ENCODE peak calls at places on chromosomes 3 and 15, in seven cellular contexts. D, A, L, J, Q, B and C are unnamed samples.

GRCh38 chr3:123444023-123444422 is 4.9 kb downstream of the ADCY5 start:
- DNase-seq in D (peak), L (no peak), B (no peak), A (peak), J (no peak), Q (no peak), C (no peak)

GRCh38 chr3:171365489-171365888 is 94.7 kb downstream of the TNIK start:
- DNase-seq in B (no peak), D (no peak), Q (no peak), J (no peak), A (no peak), L (no peak), C (no peak)

GRCh38 chr15:67832031-67832551 is 6.8 kb downstream of the SKOR1 start:
- DNase-seq in B (no peak), L (no peak), J (no peak), D (no peak), A (peak), Q (peak), C (no peak)

GRCh38 chr3:98602078-98602678 is 8.8 kb upstream of the CPOX start:
- DNase-seq in J (peak), B (peak), A (peak), L (peak), D (no peak), Q (peak), C (no peak)

GRCh38 chr15:58704155-58704825 is 45.2 kb downstream of the ADAM10 start:
- DNase-seq in A (peak), L (peak), Q (no peak), J (no peak), D (no peak), B (no peak), C (no peak)

GRCh38 chr15:80531388-80532184 is 127.4 kb downstream of the ARNT2 start:
- DNase-seq in Q (no peak), B (no peak), D (no peak), L (peak), A (no peak), J (no peak), C (no peak)

GRCh38 chr3:52145736-52146110 is 8.5 kb downstream of the POC1A start:
- DNase-seq in J (no peak), L (no peak), D (no peak), B (no peak), A (no peak), Q (no peak), C (no peak)

GRCh38 chr3:35200056-35200455 is 439.3 kb upstream of the ARPP21 start:
- DNase-seq in J (no peak), Q (no peak), A (no peak), B (peak), D (no peak), L (peak), C (no peak)

GRCh38 chr15:38225381-38225780 is 27.3 kb upstream of the SPRED1 start:
- DNase-seq in A (no peak), B (no peak), L (peak), D (no peak), J (no peak), Q (no peak), C (no peak)

GRCh38 chr15:78909791-78910228 is 35.0 kb downstream of the CTSH start:
- DNase-seq in A (peak), J (peak), L (peak), Q (peak), B (peak), D (no peak), C (no peak)

GRCh38 chr15:51739056-51739455 is 1.6 kb upstream of the LYSMD2 start:
- DNase-seq in D (no peak), J (no peak), L (no peak), A (no peak), B (no peak), Q (no peak), C (no peak)

GRCh38 chr15:99536422-99537033 is 29.3 kb upstream of the MEF2A start:
- DNase-seq in B (no peak), J (no peak), Q (peak), L (peak), A (peak), D (peak), C (no peak)

GRCh38 chr15:35667908-35668307 is 121.9 kb upstream of the DPH6 start:
- DNase-seq in Q (no peak), J (no peak), A (no peak), B (no peak), L (no peak), D (no peak), C (no peak)

GRCh38 chr3:4746241-4746958 is 232.8 kb upstream of the BHLHE40 start:
- DNase-seq in A (peak), D (no peak), B (no peak), Q (peak), J (no peak), L (peak), C (no peak)

GRCh38 chr3:5974637-5975322 is 787.3 kb downstream of the EDEM1 start:
- DNase-seq in B (peak), J (no peak), L (no peak), Q (no peak), A (no peak), D (no peak), C (no peak)

GRCh38 chr3:38149701-38150100 is 11.2 kb downstream of the MYD88 start:
- DNase-seq in B (peak), J (no peak), L (no peak), D (no peak), Q (no peak), A (no peak), C (no peak)

GRCh38 chr3:195903950-195904290 is 4.4 kb downstream of the TNK2 start:
- DNase-seq in B (no peak), Q (no peak), L (no peak), D (no peak), A (no peak), J (no peak), C (peak)

GRCh38 chr3:128280466-128281455 is 127.5 kb downstream of the EEFSEC start:
- DNase-seq in A (no peak), D (no peak), L (no peak), J (no peak), Q (no peak), B (no peak), C (no peak)

GRCh38 chr15:52734329-52734728 is 55.1 kb upstream of the ATOSA start:
- DNase-seq in L (no peak), Q (no peak), B (no peak), A (no peak), J (no peak), D (no peak), C (no peak)

GRCh38 chr3:50587806-50588758 is 18.8 kb downstream of the HEMK1 start:
- DNase-seq in A (no peak), D (no peak), B (no peak), L (no peak), Q (no peak), J (peak), C (no peak)

GRCh38 chr15:74817370-74817737 is 4.7 kb downstream of the LMAN1L start:
- DNase-seq in A (peak), J (no peak), L (peak), B (peak), D (no peak), Q (no peak), C (no peak)

GRCh38 chr15:74307827-74308642 is 59.4 kb downstream of the CYP11A1 start:
- DNase-seq in B (peak), D (peak), A (peak), L (peak), Q (peak), J (no peak), C (no peak)

GRCh38 chr15:96234109-96234892 is 96.2 kb upstream of the NR2F2 start:
- DNase-seq in L (peak), B (no peak), Q (peak), J (peak), A (peak), D (no peak), C (no peak)

GRCh38 chr15:55289011-55289572 is 521 bp downstream of the RAB27A start:
- DNase-seq in B (no peak), D (no peak), A (no peak), Q (peak), J (no peak), L (peak), C (peak)

GRCh38 chr3:140724856-140725812 is 47.3 kb downstream of the TRIM42 start:
- DNase-seq in J (no peak), D (no peak), L (no peak), B (no peak), A (no peak), Q (no peak), C (no peak)

GRCh38 chr3:170076715-170077238 is 39.0 kb downstream of the GPR160 start:
- DNase-seq in A (peak), D (no peak), B (peak), Q (peak), L (peak), J (no peak), C (no peak)

GRCh38 chr15:43441316-43441715 is 51.6 kb downstream of the TP53BP1 start:
- DNase-seq in B (no peak), D (no peak), L (peak), A (peak), J (no peak), Q (peak), C (no peak)

GRCh38 chr3:129936757-129937156 is 37.8 kb upstream of the TRH start:
- DNase-seq in Q (peak), D (no peak), L (peak), A (peak), J (no peak), B (peak), C (no peak)

GRCh38 chr15:49155834-49156627 is 632 bp upstream of the COPS2 start:
- DNase-seq in A (peak), J (no peak), B (peak), L (peak), Q (peak), D (no peak), C (no peak)

GRCh38 chr3:135895106-135895733 is 70.3 kb upstream of the PPP2R3A start:
- DNase-seq in Q (peak), B (peak), A (peak), D (peak), L (peak), J (peak), C (no peak)

GRCh38 chr3:65493938-65494337 is 544.8 kb downstream of the MAGI1 start:
- DNase-seq in L (no peak), Q (no peak), A (no peak), D (no peak), J (no peak), B (no peak), C (no peak)

GRCh38 chr15:85329561-85330421 is 50.6 kb upstream of the AKAP13 start:
- DNase-seq in L (peak), Q (peak), A (peak), J (peak), D (no peak), B (no peak), C (no peak)

GRCh38 chr3:192812736-192813383 is 85.5 kb upstream of the FGF12 start:
- DNase-seq in B (peak), L (peak), J (no peak), Q (peak), A (peak), D (no peak), C (no peak)

GRCh38 chr3:63940389-63940757 is 28.2 kb upstream of the SCAANT1 start:
- DNase-seq in J (no peak), Q (peak), A (peak), B (no peak), D (no peak), L (peak), C (no peak)

GRCh38 chr15:97840501-97840900 is 120.0 kb upstream of the ARRDC4 start:
- DNase-seq in B (no peak), Q (no peak), L (no peak), D (no peak), J (no peak), A (no peak), C (no peak)

GRCh38 chr3:132220986-132221385 is 96.2 kb upstream of the ACP3 start:
- DNase-seq in D (no peak), L (no peak), Q (no peak), B (no peak), A (no peak), J (no peak), C (no peak)

GRCh38 chr3:114624676-114625181 is 330.9 kb downstream of the TIGIT start:
- DNase-seq in J (no peak), L (peak), Q (peak), A (peak), D (peak), B (no peak), C (no peak)

GRCh38 chr3:14440531-14441239 is 38.3 kb downstream of the SLC6A6 start:
- DNase-seq in A (peak), B (no peak), Q (no peak), L (peak), J (no peak), D (peak), C (no peak)

GRCh38 chr3:187521546-187521945 is 148.6 kb downstream of the SST start:
- DNase-seq in A (no peak), L (no peak), J (no peak), D (no peak), Q (no peak), B (no peak), C (no peak)